ENCODE peak calls at places on chromosomes 5 and 9, in five cellular contexts. X is activated effector memory CD4-positive, alpha-beta T cell treated with anti-CD3 and anti-CD28 coated beads, Interleukin-2, amount 50 U/mL, for 16 hours; J is osteocyte; Z is cardiac muscle cell; Q is MCF 10A. O is an unnamed sample.

GRCh38 chr9:113505963-113506624 is 42.6 kb downstream of the RGS3 start:
- DNase-seq in X (no peak), J (no peak), Z (no peak), Q (no peak), O (no peak)

GRCh38 chr5:107404595-107405366 is 266.0 kb downstream of the EFNA5 start:
- DNase-seq in X (no peak), J (no peak), Z (no peak), Q (no peak), O (no peak)

GRCh38 chr5:73321757-73322452 is 126.7 kb downstream of the FOXD1 start:
- DNase-seq in X (no peak), J (no peak), Z (no peak), Q (peak), O (no peak)

GRCh38 chr9:130024597-130024994 is 18.4 kb downstream of the FNBP1 start:
- DNase-seq in X (no peak), J (no peak), Z (no peak), Q (peak), O (no peak)

GRCh38 chr9:91348191-91348790 is 13.4 kb downstream of the AUH start:
- DNase-seq in X (no peak), J (no peak), Z (no peak), Q (no peak), O (no peak)

GRCh38 chr5:4027335-4027734 is 431.7 kb downstream of the IRX1 start:
- DNase-seq in X (no peak), J (no peak), Z (no peak), Q (no peak), O (no peak)

GRCh38 chr9:134662143-134662876 is 20.7 kb downstream of the COL5A1 start:
- DNase-seq in X (no peak), J (peak), Z (peak), Q (peak), O (peak)

GRCh38 chr5:39014544-39014943 is 59.7 kb downstream of the RICTOR start:
- DNase-seq in X (no peak), J (no peak), Z (no peak), Q (no peak), O (no peak)

GRCh38 chr5:115847290-115847689 is 5.6 kb downstream of the AP3S1 start:
- DNase-seq in X (no peak), J (no peak), Z (no peak), Q (peak), O (no peak)

GRCh38 chr9:114035221-114035844 is 42.8 kb downstream of the AMBP start:
- DNase-seq in X (peak), J (peak), Z (no peak), Q (no peak), O (no peak)

O was measured in hepatocyte.